ENCODE peak calls at places on chromosomes 1 and 21, in eight cellular contexts. One of them, this sample, is unnamed.

GRCh38 chr21:22885614-22886013 is 1887.4 kb downstream of the NCAM2 start:
- DNase-seq in B cell: no peak
- DNase-seq in left lung: no peak
- DNase-seq in renal cortical epithelial cell: no peak
- DNase-seq in stimulated activated CD4-positive, alpha-beta T cell treated with anti-CD3 and anti-CD28 coated beads, Interleukin-15, amount 100 ng/mL, for 24 hours: no peak
- DNase-seq in activated T-helper 9 cell treated with anti-CD3 and anti-CD28 coated beads, Interleukin-2, amount 50 U/mL, for 16 hours: no peak
- DNase-seq in nephron progenitor cell: no peak
- DNase-seq in foreskin fibroblast: no peak
- DNase-seq in this sample: no peak

GRCh38 chr1:245901565-245901964 is 605.5 kb downstream of the SMYD3 start:
- DNase-seq in B cell: no peak
- DNase-seq in left lung: no peak
- DNase-seq in renal cortical epithelial cell: no peak
- DNase-seq in stimulated activated CD4-positive, alpha-beta T cell treated with anti-CD3 and anti-CD28 coated beads, Interleukin-15, amount 100 ng/mL, for 24 hours: no peak
- DNase-seq in activated T-helper 9 cell treated with anti-CD3 and anti-CD28 coated beads, Interleukin-2, amount 50 U/mL, for 16 hours: no peak
- DNase-seq in nephron progenitor cell: no peak
- DNase-seq in foreskin fibroblast: no peak
- DNase-seq in this sample: no peak

GRCh38 chr1:202807367-202807925 is 775 bp downstream of the KDM5B start:
- DNase-seq in B cell: no peak
- DNase-seq in left lung: peak
- DNase-seq in renal cortical epithelial cell: no peak
- DNase-seq in stimulated activated CD4-positive, alpha-beta T cell treated with anti-CD3 and anti-CD28 coated beads, Interleukin-15, amount 100 ng/mL, for 24 hours: peak
- DNase-seq in activated T-helper 9 cell treated with anti-CD3 and anti-CD28 coated beads, Interleukin-2, amount 50 U/mL, for 16 hours: peak
- DNase-seq in nephron progenitor cell: peak
- DNase-seq in foreskin fibroblast: peak
- DNase-seq in this sample: peak

GRCh38 chr1:205444931-205445652 is 10.8 kb downstream of the BLACAT1 start:
- DNase-seq in B cell: no peak
- DNase-seq in left lung: no peak
- DNase-seq in renal cortical epithelial cell: peak
- DNase-seq in stimulated activated CD4-positive, alpha-beta T cell treated with anti-CD3 and anti-CD28 coated beads, Interleukin-15, amount 100 ng/mL, for 24 hours: no peak
- DNase-seq in activated T-helper 9 cell treated with anti-CD3 and anti-CD28 coated beads, Interleukin-2, amount 50 U/mL, for 16 hours: no peak
- DNase-seq in nephron progenitor cell: no peak
- DNase-seq in foreskin fibroblast: no peak
- DNase-seq in this sample: no peak

GRCh38 chr1:59422921-59423575 is 126.2 kb downstream of the FGGY start:
- DNase-seq in B cell: no peak
- DNase-seq in left lung: peak
- DNase-seq in renal cortical epithelial cell: peak
- DNase-seq in stimulated activated CD4-positive, alpha-beta T cell treated with anti-CD3 and anti-CD28 coated beads, Interleukin-15, amount 100 ng/mL, for 24 hours: no peak
- DNase-seq in activated T-helper 9 cell treated with anti-CD3 and anti-CD28 coated beads, Interleukin-2, amount 50 U/mL, for 16 hours: no peak
- DNase-seq in nephron progenitor cell: no peak
- DNase-seq in foreskin fibroblast: no peak
- DNase-seq in this sample: no peak

GRCh38 chr21:43929217-43929971 is 64.4 kb downstream of the AGPAT3 start:
- DNase-seq in B cell: no peak
- DNase-seq in left lung: no peak
- DNase-seq in renal cortical epithelial cell: no peak
- DNase-seq in stimulated activated CD4-positive, alpha-beta T cell treated with anti-CD3 and anti-CD28 coated beads, Interleukin-15, amount 100 ng/mL, for 24 hours: no peak
- DNase-seq in activated T-helper 9 cell treated with anti-CD3 and anti-CD28 coated beads, Interleukin-2, amount 50 U/mL, for 16 hours: no peak
- DNase-seq in nephron progenitor cell: no peak
- DNase-seq in foreskin fibroblast: no peak
- DNase-seq in this sample: no peak

GRCh38 chr21:33268736-33269441 is 2.7 kb downstream of the IL10RB start:
- DNase-seq in B cell: peak
- DNase-seq in left lung: peak
- DNase-seq in renal cortical epithelial cell: peak
- DNase-seq in stimulated activated CD4-positive, alpha-beta T cell treated with anti-CD3 and anti-CD28 coated beads, Interleukin-15, amount 100 ng/mL, for 24 hours: peak
- DNase-seq in activated T-helper 9 cell treated with anti-CD3 and anti-CD28 coated beads, Interleukin-2, amount 50 U/mL, for 16 hours: peak
- DNase-seq in nephron progenitor cell: no peak
- DNase-seq in foreskin fibroblast: no peak
- DNase-seq in this sample: peak

GRCh38 chr1:216057080-216057479 is 366.2 kb downstream of the USH2A start:
- DNase-seq in B cell: no peak
- DNase-seq in left lung: no peak
- DNase-seq in renal cortical epithelial cell: no peak
- DNase-seq in stimulated activated CD4-positive, alpha-beta T cell treated with anti-CD3 and anti-CD28 coated beads, Interleukin-15, amount 100 ng/mL, for 24 hours: no peak
- DNase-seq in activated T-helper 9 cell treated with anti-CD3 and anti-CD28 coated beads, Interleukin-2, amount 50 U/mL, for 16 hours: no peak
- DNase-seq in nephron progenitor cell: no peak
- DNase-seq in foreskin fibroblast: no peak
- DNase-seq in this sample: no peak

GRCh38 chr1:156705918-156706646 is 699 bp upstream of the CRABP2 start:
- DNase-seq in B cell: peak
- DNase-seq in left lung: peak
- DNase-seq in renal cortical epithelial cell: no peak
- DNase-seq in stimulated activated CD4-positive, alpha-beta T cell treated with anti-CD3 and anti-CD28 coated beads, Interleukin-15, amount 100 ng/mL, for 24 hours: peak
- DNase-seq in activated T-helper 9 cell treated with anti-CD3 and anti-CD28 coated beads, Interleukin-2, amount 50 U/mL, for 16 hours: peak
- DNase-seq in nephron progenitor cell: peak
- DNase-seq in foreskin fibroblast: peak
- DNase-seq in this sample: peak

GRCh38 chr21:40568756-40569155 is 278.2 kb downstream of the DSCAM start:
- DNase-seq in B cell: no peak
- DNase-seq in left lung: no peak
- DNase-seq in renal cortical epithelial cell: no peak
- DNase-seq in stimulated activated CD4-positive, alpha-beta T cell treated with anti-CD3 and anti-CD28 coated beads, Interleukin-15, amount 100 ng/mL, for 24 hours: no peak
- DNase-seq in activated T-helper 9 cell treated with anti-CD3 and anti-CD28 coated beads, Interleukin-2, amount 50 U/mL, for 16 hours: no peak
- DNase-seq in nephron progenitor cell: no peak
- DNase-seq in foreskin fibroblast: no peak
- DNase-seq in this sample: no peak

GRCh38 chr1:247824023-247824422 is at the start of gene OR14A16:
- DNase-seq in B cell: no peak
- DNase-seq in left lung: no peak
- DNase-seq in renal cortical epithelial cell: no peak
- DNase-seq in stimulated activated CD4-positive, alpha-beta T cell treated with anti-CD3 and anti-CD28 coated beads, Interleukin-15, amount 100 ng/mL, for 24 hours: no peak
- DNase-seq in activated T-helper 9 cell treated with anti-CD3 and anti-CD28 coated beads, Interleukin-2, amount 50 U/mL, for 16 hours: no peak
- DNase-seq in nephron progenitor cell: no peak
- DNase-seq in foreskin fibroblast: no peak
- DNase-seq in this sample: no peak

GRCh38 chr1:31249854-31250253 is 10.2 kb upstream of the NKAIN1 start:
- DNase-seq in B cell: no peak
- DNase-seq in left lung: no peak
- DNase-seq in renal cortical epithelial cell: no peak
- DNase-seq in stimulated activated CD4-positive, alpha-beta T cell treated with anti-CD3 and anti-CD28 coated beads, Interleukin-15, amount 100 ng/mL, for 24 hours: no peak
- DNase-seq in activated T-helper 9 cell treated with anti-CD3 and anti-CD28 coated beads, Interleukin-2, amount 50 U/mL, for 16 hours: no peak
- DNase-seq in nephron progenitor cell: no peak
- DNase-seq in foreskin fibroblast: no peak
- DNase-seq in this sample: no peak

GRCh38 chr1:228385232-228385631 is 21.4 kb downstream of the TRIM11 start:
- DNase-seq in B cell: no peak
- DNase-seq in left lung: no peak
- DNase-seq in renal cortical epithelial cell: no peak
- DNase-seq in stimulated activated CD4-positive, alpha-beta T cell treated with anti-CD3 and anti-CD28 coated beads, Interleukin-15, amount 100 ng/mL, for 24 hours: no peak
- DNase-seq in activated T-helper 9 cell treated with anti-CD3 and anti-CD28 coated beads, Interleukin-2, amount 50 U/mL, for 16 hours: no peak
- DNase-seq in nephron progenitor cell: no peak
- DNase-seq in foreskin fibroblast: no peak
- DNase-seq in this sample: no peak

This sample was measured in germinal center.